ENCODE peak calls at places on chromosomes 5 and 9, in eight cellular contexts. S, P, T, M, R, D, V and H are unnamed samples.

GRCh38 chr5:160991205-160991604 is 139.2 kb upstream of the ATP10B start:
- DNase-seq in S (no peak), P (no peak), T (no peak), M (no peak), R (no peak), D (no peak), V (no peak), H (no peak)

GRCh38 chr9:114156311-114156657 is 947 bp downstream of the COL27A1 start:
- DNase-seq in S (no peak), P (no peak), T (peak; percentile 80), M (no peak), R (no peak), D (no peak), V (no peak), H (no peak)

GRCh38 chr9:88659126-88659525 is 124.1 kb downstream of the NXNL2 start:
- DNase-seq in S (no peak), P (no peak), T (no peak), M (no peak), R (no peak), D (no peak), V (no peak), H (no peak)

GRCh38 chr5:15008476-15008875 is 136.9 kb upstream of the ANKH start:
- DNase-seq in S (no peak), P (peak; percentile 98), T (peak; percentile 98), M (peak; percentile 88), R (peak; percentile 52), D (peak; percentile 81), V (peak; percentile 81), H (peak; percentile 66)

GRCh38 chr5:157390924-157391297 is 69.1 kb upstream of the NIPAL4 start:
- DNase-seq in S (no peak), P (no peak), T (no peak), M (no peak), R (no peak), D (no peak), V (no peak), H (no peak)

GRCh38 chr5:57277085-57277484 is 103.2 kb downstream of the GPBP1 start:
- DNase-seq in S (no peak), P (peak; percentile 50), T (no peak), M (no peak), R (no peak), D (no peak), V (no peak), H (no peak)

GRCh38 chr5:112848116-112848811 is 12.8 kb upstream of the SRP19 start:
- DNase-seq in S (no peak), P (peak; percentile 66), T (no peak), M (no peak), R (peak; percentile 46), D (no peak), V (no peak), H (no peak)

GRCh38 chr5:55278778-55279177 is 28.7 kb downstream of the DHX29 start:
- DNase-seq in S (no peak), P (peak; percentile 1), T (no peak), M (no peak), R (no peak), D (no peak), V (no peak), H (no peak)

GRCh38 chr5:57753446-57753845 is 270.8 kb upstream of the ACTBL2 start:
- DNase-seq in S (no peak), P (peak; percentile 34), T (no peak), M (no peak), R (no peak), D (no peak), V (no peak), H (no peak)

DNA sequence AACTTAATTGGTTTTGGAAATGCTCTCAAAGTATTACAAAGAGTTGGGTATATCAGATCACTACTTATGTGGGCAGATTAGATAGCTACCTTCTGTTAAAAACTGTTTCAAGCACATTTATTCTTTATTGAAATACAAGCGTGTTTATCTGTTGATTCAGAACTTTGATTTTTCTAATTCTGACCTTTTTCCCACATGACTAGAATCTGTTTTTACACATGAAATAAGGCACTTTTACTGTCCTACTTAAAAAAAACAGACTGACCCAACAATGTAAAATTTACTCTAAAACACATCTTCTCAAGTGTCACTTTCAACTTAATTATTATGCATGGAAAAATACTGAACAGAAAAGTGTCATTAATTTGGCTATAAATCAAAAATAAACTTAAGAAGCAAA is 4.8 kb downstream of the NR6A1 start:
- DNase-seq in S (no peak), P (no peak), T (no peak), M (no peak), R (no peak), D (no peak), V (no peak), H (no peak)
- H3K27me3 ChIP-seq in S (peaks cover 10% of the 10 kb centered on the region), P (no peaks in the 10 kb centered on the region), T (no peaks in the 10 kb centered on the region), M (peaks cover 15% of the 10 kb centered on the region), R (no peaks in the 10 kb centered on the region), D (peaks cover 23% of the 10 kb centered on the region), V (peaks cover 17% of the 10 kb centered on the region), H (no peaks in the 10 kb centered on the region)

GRCh38 chr9:124015661-124016131 is 4.1 kb downstream of the LHX2 start:
- DNase-seq in S (no peak), P (no peak), T (peak; percentile 54), M (no peak), R (no peak), D (no peak), V (no peak), H (no peak)
- H3K4me1 ChIP-seq in S (peaks cover 94% of the 10 kb centered on the region), P (no peaks in the 10 kb centered on the region), T (peaks cover 55% of the 10 kb centered on the region), M (peaks cover 45% of the 10 kb centered on the region), R (no peaks in the 10 kb centered on the region), D (peaks cover 44% of the 10 kb centered on the region), V (peaks cover 29% of the 10 kb centered on the region), H (peaks cover 9% of the 10 kb centered on the region)

GRCh38 chr9:29129763-29130162 is 1556.5 kb upstream of the C9orf72 start:
- DNase-seq in S (no peak), P (no peak), T (no peak), M (no peak), R (no peak), D (no peak), V (no peak), H (no peak)
- H3K9me3 ChIP-seq in S (no peaks in the 10 kb centered on the region), P (peaks cover 16% of the 10 kb centered on the region), T (no peaks in the 10 kb centered on the region), M (no peaks in the 10 kb centered on the region), R (peaks cover 44% of the 10 kb centered on the region), D (peaks cover 2% of the 10 kb centered on the region), V (no peaks in the 10 kb centered on the region), H (no peaks in the 10 kb centered on the region)

DNA sequence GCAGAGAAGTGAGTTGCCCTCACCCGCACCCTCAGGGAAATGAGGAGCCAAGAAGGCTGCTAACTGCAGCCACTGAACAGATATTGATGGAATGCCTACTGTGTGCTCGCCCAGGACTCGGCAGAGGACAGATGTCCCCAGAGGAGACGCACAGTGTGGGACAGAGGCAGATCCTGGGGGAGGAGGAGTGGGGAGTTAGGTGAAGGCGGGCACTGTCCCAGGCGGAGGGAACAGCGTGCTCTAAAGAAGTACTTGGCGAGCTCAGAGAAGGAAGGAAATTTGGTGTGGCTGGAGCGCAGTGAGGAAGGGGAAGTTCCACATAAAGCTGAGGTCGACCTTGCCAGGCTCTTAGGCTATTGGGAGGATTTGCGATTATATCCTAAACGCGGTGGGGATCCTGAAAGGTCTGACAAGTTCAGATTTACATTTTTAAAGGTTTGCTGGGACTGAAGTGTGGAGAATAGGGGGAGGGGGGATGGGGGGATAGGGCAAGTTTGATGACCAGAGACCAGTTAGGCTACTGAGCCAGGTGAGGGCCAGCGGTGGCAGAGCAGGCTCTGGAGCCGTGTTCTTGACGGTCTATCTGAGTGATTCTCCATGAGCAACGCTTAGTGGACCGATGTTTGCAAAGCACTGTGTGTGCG is 23.6 kb upstream of the CERCAM start:
- DNase-seq in S (no peak), P (no peak), T (no peak), M (no peak), R (peak; percentile 75), D (peak; percentile 35), V (peak; percentile 28), H (no peak)
- H3K27me3 ChIP-seq in S (no peaks in the 10 kb centered on the region), P (no peaks in the 10 kb centered on the region), T (no peaks in the 10 kb centered on the region), M (no peaks in the 10 kb centered on the region), R (peaks cover 76% of the 10 kb centered on the region), D (peaks cover 52% of the 10 kb centered on the region), V (no peaks in the 10 kb centered on the region), H (no peaks in the 10 kb centered on the region)

GRCh38 chr9:126374366-126374781 is 47.7 kb downstream of the MVB12B start:
- DNase-seq in S (no peak), P (no peak), T (no peak), M (no peak), R (no peak), D (no peak), V (no peak), H (no peak)

GRCh38 chr9:126375386-126375785 is 48.8 kb downstream of the MVB12B start:
- DNase-seq in S (no peak), P (peak; percentile 46), T (no peak), M (no peak), R (no peak), D (no peak), V (no peak), H (no peak)

GRCh38 chr9:126371007-126371870 is 44.6 kb downstream of the MVB12B start:
- DNase-seq in S (no peak), P (no peak), T (no peak), M (no peak), R (peak; percentile 63), D (no peak), V (no peak), H (no peak)

GRCh38 chr9:126373241-126373640 is 46.6 kb downstream of the MVB12B start:
- DNase-seq in S (no peak), P (peak; percentile 62), T (no peak), M (no peak), R (no peak), D (no peak), V (no peak), H (no peak)

GRCh38 chr9:126372716-126373115 is 46.1 kb downstream of the MVB12B start:
- DNase-seq in S (no peak), P (no peak), T (no peak), M (no peak), R (no peak), D (no peak), V (no peak), H (no peak)
- H3K4me1 ChIP-seq in S (peaks cover 67% of the 10 kb centered on the region), P (peaks cover 61% of the 10 kb centered on the region), T (peaks cover 3% of the 10 kb centered on the region), M (peaks cover 28% of the 10 kb centered on the region), R (peaks cover 8% of the 10 kb centered on the region), D (peaks cover 17% of the 10 kb centered on the region), V (no peaks in the 10 kb centered on the region), H (no peaks in the 10 kb centered on the region)

GRCh38 chr5:65955746-65956145 is 29.4 kb downstream of the ERBIN start:
- DNase-seq in S (no peak), P (no peak), T (no peak), M (no peak), R (no peak), D (no peak), V (no peak), H (no peak)
- H3K9me3 ChIP-seq in S (no peaks in the 10 kb centered on the region), P (no peaks in the 10 kb centered on the region), T (no peaks in the 10 kb centered on the region), M (no peaks in the 10 kb centered on the region), R (no peaks in the 10 kb centered on the region), D (no peaks in the 10 kb centered on the region), V (no peaks in the 10 kb centered on the region), H (no peaks in the 10 kb centered on the region)

GRCh38 chr5:175508896-175509295 is 30.5 kb downstream of the SFXN1 start:
- DNase-seq in S (no peak), P (no peak), T (no peak), M (no peak), R (no peak), D (no peak), V (no peak), H (no peak)
- H3K27me3 ChIP-seq in S (no peaks in the 10 kb centered on the region), P (no peaks in the 10 kb centered on the region), T (no peaks in the 10 kb centered on the region), M (no peaks in the 10 kb centered on the region), R (no peaks in the 10 kb centered on the region), D (no peaks in the 10 kb centered on the region), V (no peaks in the 10 kb centered on the region), H (no peaks in the 10 kb centered on the region)